ENCODE peak calls at places on chromosomes 2 and 18, in ten cellular contexts. Y, M, F, B, N, G, I, K, Q and W are unnamed samples.

GRCh38 chr18:73927494-73927893 is 220.1 kb downstream of the FBXO15 start:
- DNase-seq in Y (no peak), M (no peak), F (no peak), B (no peak), N (no peak), G (no peak), I (no peak), K (no peak), Q (no peak), W (no peak)

GRCh38 chr18:12839526-12840196 is 44.4 kb downstream of the PTPN2 start:
- DNase-seq in Y (no peak), M (no peak), F (peak), B (no peak), N (no peak), G (peak), I (peak), K (no peak), Q (peak), W (peak)

GRCh38 chr2:156147594-156148330 is 184.8 kb downstream of the NR4A2 start:
- DNase-seq in Y (no peak), M (no peak), F (no peak), B (no peak), N (no peak), G (no peak), I (no peak), K (no peak), Q (peak), W (peak)

GRCh38 chr2:68463287-68463877 is 3.7 kb downstream of the FBXO48 start:
- DNase-seq in Y (no peak), M (peak), F (peak), B (no peak), N (peak), G (peak), I (peak), K (no peak), Q (peak), W (peak)

GRCh38 chr2:69933839-69934613 is 19.1 kb downstream of the MXD1 start:
- DNase-seq in Y (no peak), M (no peak), F (peak), B (no peak), N (no peak), G (peak), I (no peak), K (no peak), Q (peak), W (peak)

GRCh38 chr18:42038936-42039335 is 83.9 kb downstream of the PIK3C3 start:
- DNase-seq in Y (no peak), M (peak), F (peak), B (no peak), N (no peak), G (peak), I (no peak), K (no peak), Q (peak), W (peak)

GRCh38 chr2:205800804-205801203 is 118.5 kb downstream of the NRP2 start:
- DNase-seq in Y (peak), M (no peak), F (peak), B (peak), N (no peak), G (peak), I (no peak), K (no peak), Q (peak), W (peak)

GRCh38 chr18:33749831-33750230 is 171.8 kb downstream of the ASXL3 start:
- DNase-seq in Y (no peak), M (no peak), F (no peak), B (no peak), N (no peak), G (no peak), I (no peak), K (no peak), Q (no peak), W (no peak)

GRCh38 chr18:47748093-47748796 is 182.2 kb downstream of the SMAD2 start:
- DNase-seq in Y (no peak), M (no peak), F (no peak), B (no peak), N (no peak), G (no peak), I (no peak), K (no peak), Q (no peak), W (no peak)

GRCh38 chr2:101989740-101990460 is 1.9 kb upstream of the IL1R2 start:
- DNase-seq in Y (no peak), M (no peak), F (no peak), B (no peak), N (no peak), G (peak), I (no peak), K (no peak), Q (no peak), W (no peak)

GRCh38 chr2:113136828-113137775 is 9.7 kb downstream of the IL1RN start:
- DNase-seq in Y (no peak), M (peak), F (no peak), B (peak), N (peak), G (peak), I (peak), K (no peak), Q (peak), W (peak)

GRCh38 chr18:8400193-8400752 is 209.0 kb upstream of the RAB12 start:
- DNase-seq in Y (no peak), M (no peak), F (no peak), B (no peak), N (no peak), G (no peak), I (no peak), K (no peak), Q (no peak), W (no peak)

GRCh38 chr2:75764611-75765010 is 53.9 kb upstream of the GCFC2 start:
- DNase-seq in Y (no peak), M (no peak), F (no peak), B (no peak), N (no peak), G (no peak), I (no peak), K (no peak), Q (no peak), W (no peak)

GRCh38 chr2:80303006-80303741 is 1.4 kb downstream of the LRRTM1 start:
- DNase-seq in Y (no peak), M (peak), F (no peak), B (no peak), N (peak), G (no peak), I (no peak), K (no peak), Q (no peak), W (no peak)

GRCh38 chr2:63663013-63663864 is 74.5 kb downstream of the MDH1 start:
- DNase-seq in Y (no peak), M (no peak), F (no peak), B (no peak), N (no peak), G (peak), I (no peak), K (no peak), Q (no peak), W (peak)

GRCh38 chr18:55385770-55386169 is 202.2 kb downstream of the TCF4 start:
- DNase-seq in Y (no peak), M (no peak), F (no peak), B (no peak), N (no peak), G (no peak), I (no peak), K (no peak), Q (no peak), W (no peak)

GRCh38 chr18:23662309-23663263 is at the start of gene ANKRD29:
- DNase-seq in Y (peak), M (peak), F (no peak), B (peak), N (peak), G (no peak), I (peak), K (peak), Q (peak), W (peak)

GRCh38 chr2:86305195-86305975 is 32.0 kb downstream of the REEP1 start:
- DNase-seq in Y (no peak), M (no peak), F (no peak), B (no peak), N (no peak), G (no peak), I (no peak), K (no peak), Q (no peak), W (no peak)

GRCh38 chr2:63041592-63041991 is 9.0 kb upstream of the OTX1 start:
- DNase-seq in Y (no peak), M (no peak), F (no peak), B (no peak), N (no peak), G (no peak), I (no peak), K (no peak), Q (no peak), W (no peak)

GRCh38 chr18:46712406-46712805 is 44.4 kb downstream of the ST8SIA5 start:
- DNase-seq in Y (no peak), M (no peak), F (peak), B (no peak), N (no peak), G (no peak), I (no peak), K (no peak), Q (peak), W (peak)

GRCh38 chr2:168874368-168875005 is 15.7 kb downstream of the SPC25 start:
- DNase-seq in Y (no peak), M (no peak), F (no peak), B (no peak), N (no peak), G (no peak), I (no peak), K (no peak), Q (no peak), W (no peak)

GRCh38 chr2:62114564-62114963 is 81.4 kb upstream of the B3GNT2 start:
- DNase-seq in Y (peak), M (peak), F (no peak), B (peak), N (no peak), G (no peak), I (no peak), K (no peak), Q (no peak), W (no peak)

GRCh38 chr18:59923539-59924196 is 23.9 kb downstream of the PMAIP1 start:
- DNase-seq in Y (no peak), M (no peak), F (no peak), B (no peak), N (no peak), G (no peak), I (no peak), K (no peak), Q (no peak), W (no peak)

GRCh38 chr2:6524678-6525367 is 340.9 kb downstream of the CMPK2 start:
- DNase-seq in Y (no peak), M (no peak), F (no peak), B (peak), N (no peak), G (no peak), I (no peak), K (no peak), Q (peak), W (no peak)

GRCh38 chr2:235411905-235412304 is 81.9 kb upstream of the AGAP1 start:
- DNase-seq in Y (no peak), M (no peak), F (no peak), B (no peak), N (no peak), G (no peak), I (no peak), K (no peak), Q (no peak), W (no peak)

GRCh38 chr2:42753188-42753813 is 10.6 kb downstream of the OXER1 start:
- DNase-seq in Y (no peak), M (no peak), F (no peak), B (no peak), N (no peak), G (no peak), I (no peak), K (no peak), Q (no peak), W (no peak)

GRCh38 chr2:133941666-133942065 is 312.2 kb upstream of the MGAT5 start:
- DNase-seq in Y (no peak), M (peak), F (no peak), B (no peak), N (no peak), G (no peak), I (no peak), K (no peak), Q (no peak), W (no peak)

DNA sequence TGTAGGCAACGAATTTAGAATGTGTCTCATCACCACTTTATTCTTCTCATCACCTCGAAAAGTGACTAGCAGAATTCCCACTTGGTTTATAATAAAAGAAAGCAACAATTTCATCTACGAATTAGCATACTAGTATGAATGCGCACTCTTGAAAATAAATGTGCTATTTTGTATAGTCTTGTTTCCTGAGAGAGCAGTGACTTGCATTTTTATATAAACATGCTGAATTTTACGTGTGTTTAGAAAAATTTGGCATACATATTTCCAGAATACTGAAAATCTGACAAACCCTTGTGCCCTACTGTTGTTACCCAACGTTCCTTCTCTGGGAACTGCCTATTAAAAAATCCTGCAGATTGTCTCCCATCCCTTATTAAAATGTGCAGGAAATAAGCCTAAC is 786.8 kb downstream of the TSN start:
- DNase-seq in Y (no peak), M (no peak), F (no peak), B (no peak), N (no peak), G (no peak), I (no peak), K (no peak), Q (no peak), W (no peak)
- H3K4me3 ChIP-seq in Y (no peak), M (no peak), F (no peak), B (no peak), N (no peak), G (no peak), I (no peak), K (no peak), Q (no peak), W (no peak)

DNA sequence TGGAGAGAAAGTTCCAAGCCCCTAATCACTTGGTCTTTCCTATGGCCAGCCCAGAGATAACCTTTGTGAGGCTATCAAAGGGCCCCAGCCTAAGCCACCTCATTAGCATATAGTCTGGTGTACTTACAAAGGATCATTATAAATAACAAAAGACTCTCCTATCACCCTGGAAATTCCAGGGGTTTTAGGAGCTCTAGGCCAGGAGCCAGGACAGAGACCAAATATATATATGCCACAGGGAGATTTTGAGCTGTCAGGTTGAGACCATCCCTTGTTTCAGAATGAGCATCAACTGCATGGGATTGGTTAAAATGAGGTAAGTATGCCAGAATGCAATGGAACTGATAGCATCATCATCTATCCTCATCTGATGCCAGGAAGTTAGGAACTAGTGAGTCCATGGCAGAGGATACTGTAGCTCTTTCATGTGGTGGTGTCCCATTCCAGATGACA is 32.1 kb upstream of the CHRNA1 start:
- DNase-seq in Y (no peak), M (peak), F (no peak), B (no peak), N (peak), G (no peak), I (no peak), K (no peak), Q (no peak), W (no peak)
- H3K4me3 ChIP-seq in Y (no peak), M (no peak), F (no peak), B (no peak), N (no peak), G (no peak), I (no peak), K (no peak), Q (no peak), W (no peak)

DNA sequence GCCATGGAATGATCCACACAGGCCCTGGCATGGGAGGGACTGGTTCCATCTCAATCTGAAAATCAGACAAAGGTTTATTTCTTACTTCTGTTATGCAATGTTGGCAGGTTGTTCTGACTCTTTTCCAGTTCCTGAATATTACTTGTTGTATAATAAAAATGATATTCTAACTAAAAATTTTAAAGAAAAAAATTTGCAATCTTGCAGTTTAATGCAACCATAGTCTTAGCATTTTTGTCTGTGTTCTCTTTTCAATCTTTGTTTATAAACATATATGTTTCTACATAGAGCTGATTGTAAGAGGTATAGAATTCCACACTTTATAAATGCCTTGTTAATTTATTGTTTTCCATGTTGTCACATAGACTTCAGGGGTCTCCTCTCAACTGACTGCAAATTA is 143.4 kb downstream of the RPIA start:
- DNase-seq in Y (no peak), M (no peak), F (no peak), B (no peak), N (no peak), G (no peak), I (no peak), K (no peak), Q (no peak), W (no peak)
- H3K4me3 ChIP-seq in Y (no peak), M (no peak), F (no peak), B (no peak), N (no peak), G (no peak), I (no peak), K (no peak), Q (no peak), W (no peak)

GRCh38 chr2:73894475-73894850 is 1.7 kb downstream of the ACTG2 start:
- DNase-seq in Y (no peak), M (no peak), F (no peak), B (no peak), N (no peak), G (no peak), I (no peak), K (no peak), Q (no peak), W (no peak)
- H3K4me3 ChIP-seq in Y (no peak), M (no peak), F (no peak), B (no peak), N (no peak), G (no peak), I (no peak), K (no peak), Q (no peak), W (no peak)

GRCh38 chr2:12010059-12010458 is 263.6 kb downstream of the LPIN1 start:
- DNase-seq in Y (no peak), M (no peak), F (no peak), B (no peak), N (no peak), G (no peak), I (no peak), K (no peak), Q (no peak), W (no peak)
- H3K4me3 ChIP-seq in Y (no peak), M (no peak), F (no peak), B (no peak), N (no peak), G (no peak), I (no peak), K (no peak), Q (no peak), W (no peak)

DNA sequence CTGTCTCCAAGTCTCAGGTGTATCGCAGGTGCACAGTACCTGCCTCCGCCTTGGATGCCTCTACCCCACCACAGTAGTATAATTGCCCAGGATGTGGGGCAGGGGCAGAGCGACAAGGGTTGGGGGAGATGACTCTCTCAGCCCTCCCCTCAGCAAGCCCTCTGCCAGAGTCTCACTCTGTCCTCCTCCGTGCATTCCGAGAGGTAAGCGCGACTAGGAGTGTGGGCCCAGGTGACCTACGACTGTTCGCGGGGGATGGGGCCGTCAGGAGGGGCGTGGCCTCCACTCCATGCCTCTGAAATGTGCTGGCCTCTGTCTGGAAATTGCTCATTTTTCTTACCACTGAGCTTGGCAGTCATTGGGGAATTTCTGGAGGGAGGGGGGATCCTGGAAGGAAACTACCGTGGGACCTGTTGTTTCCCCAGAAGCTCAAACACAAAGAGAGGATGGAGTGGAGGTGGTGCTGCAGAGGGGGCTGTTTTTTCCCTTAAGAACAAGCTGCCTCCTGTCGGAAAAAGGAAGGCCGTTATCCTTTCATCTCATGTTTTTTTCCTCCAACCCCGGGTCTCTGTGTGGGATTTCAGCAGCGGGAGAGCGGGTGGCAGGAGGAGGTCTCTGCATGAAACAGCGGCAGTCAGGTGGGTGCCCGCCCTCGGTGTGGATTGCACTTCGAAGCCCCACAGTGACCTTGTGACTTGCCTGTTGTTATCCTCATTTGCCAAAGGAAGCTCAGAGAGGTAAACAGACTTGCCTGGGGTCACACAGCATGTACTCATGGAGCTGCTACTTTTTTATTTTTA is 13.0 kb upstream of the RALB start:
- DNase-seq in Y (peak), M (peak), F (peak), B (peak), N (peak), G (peak), I (no peak), K (no peak), Q (peak), W (peak)
- H3K4me3 ChIP-seq in Y (no peak), M (no peak), F (no peak), B (no peak), N (no peak), G (no peak), I (no peak), K (no peak), Q (no peak), W (no peak)

DNA sequence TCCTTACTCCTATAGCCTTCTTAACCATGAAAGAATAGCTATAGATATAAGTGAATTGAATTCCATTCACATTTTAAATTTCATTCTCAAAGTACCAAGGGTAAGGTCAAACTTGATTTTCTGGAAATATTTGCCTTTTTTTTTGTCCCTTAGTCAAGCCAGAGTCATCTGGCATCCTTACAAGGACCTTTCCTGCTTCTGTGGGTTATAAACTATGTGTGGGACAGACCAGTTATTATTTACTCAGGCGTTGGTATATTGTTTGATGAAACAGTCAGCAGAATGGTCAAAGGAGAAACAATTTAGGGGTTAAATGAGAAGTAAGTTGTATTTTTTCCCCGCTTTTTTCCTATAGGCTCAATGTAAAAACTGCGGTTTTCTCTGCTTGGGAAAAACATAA is 1103.2 kb upstream of the ZEB2 start:
- DNase-seq in Y (no peak), M (no peak), F (peak), B (no peak), N (no peak), G (peak), I (no peak), K (no peak), Q (peak), W (peak)
- H3K4me3 ChIP-seq in Y (no peak), M (no peak), F (no peak), B (no peak), N (no peak), G (no peak), I (no peak), K (no peak), Q (no peak), W (no peak)

GRCh38 chr2:131543385-131543891 is 15.8 kb downstream of the CCDC74A start:
- DNase-seq in Y (no peak), M (no peak), F (no peak), B (no peak), N (no peak), G (no peak), I (no peak), K (no peak), Q (no peak), W (no peak)
- H3K4me3 ChIP-seq in Y (no peak), M (no peak), F (no peak), B (no peak), N (no peak), G (no peak), I (no peak), K (no peak), Q (no peak), W (no peak)

GRCh38 chr18:31041346-31042067 is 1.0 kb downstream of the DSC3 start:
- DNase-seq in Y (no peak), M (peak), F (no peak), B (peak), N (peak), G (no peak), I (no peak), K (no peak), Q (peak), W (peak)
- H3K4me3 ChIP-seq in Y (peak), M (peak), F (peak), B (no peak), N (peak), G (peak), I (no peak), K (no peak), Q (peak), W (peak)

GRCh38 chr2:137963535-137964065 is 673 bp upstream of the HNMT start:
- DNase-seq in Y (no peak), M (no peak), F (no peak), B (no peak), N (no peak), G (no peak), I (no peak), K (no peak), Q (no peak), W (no peak)
- H3K4me3 ChIP-seq in Y (peak), M (no peak), F (peak), B (no peak), N (no peak), G (peak), I (no peak), K (no peak), Q (no peak), W (peak)